ENCODE peak calls at places on chromosomes 4 and X, in nine cellular contexts. D, E, N, F, C, Q, O, L and Z are unnamed samples.
A peak's percentile ranks its signal among the peaks of the same experiment; 100 is the strongest.

GRCh38 chr4:6354626-6355025 is 85.0 kb downstream of the WFS1 start:
- DNase-seq in D (no peak), E (no peak), N (no peak), F (no peak), C (no peak), Q (no peak), O (no peak), L (no peak), Z (no peak)

GRCh38 chr4:73822389-73822788 is 14.1 kb upstream of the CXCL6 start:
- DNase-seq in D (no peak), E (no peak), N (no peak), F (no peak), C (peak; percentile 41), Q (no peak), O (no peak), L (no peak), Z (peak; percentile 34)

GRCh38 chr4:165199722-165200121 is 7.6 kb upstream of the KLHL2 start:
- DNase-seq in D (no peak), E (peak; percentile 56), N (peak; percentile 25), F (no peak), C (peak; percentile 87), Q (no peak), O (no peak), L (no peak), Z (peak; percentile 63)

GRCh38 chr4:28508649-28509048 is 1648.0 kb downstream of the STIM2 start:
- DNase-seq in D (no peak), E (no peak), N (no peak), F (no peak), C (no peak), Q (no peak), O (no peak), L (no peak), Z (no peak)

GRCh38 chrX:70166601-70167590 is 10.4 kb upstream of the DGAT2L6 start:
- DNase-seq in D (no peak), E (peak; percentile 37), N (peak; percentile 81), F (no peak), C (peak; percentile 78), Q (no peak), O (no peak), L (peak; percentile 71), Z (peak; percentile 55)

GRCh38 chr4:54661686-54662085 is 3.9 kb downstream of the KIT start:
- DNase-seq in D (no peak), E (peak; percentile 66), N (peak; percentile 97), F (no peak), C (peak; percentile 69), Q (no peak), O (no peak), L (peak; percentile 85), Z (peak; percentile 77)

GRCh38 chr4:95516528-95517011 is 32.2 kb downstream of the UNC5C start:
- DNase-seq in D (no peak), E (no peak), N (no peak), F (no peak), C (no peak), Q (no peak), O (no peak), L (peak; percentile 13), Z (no peak)

GRCh38 chrX:3268804-3269203 is 77.6 kb downstream of the MXRA5 start:
- DNase-seq in D (no peak), E (no peak), N (peak; percentile 81), F (no peak), C (peak; percentile 61), Q (no peak), O (no peak), L (no peak), Z (peak; percentile 12)

GRCh38 chr4:72602396-72602795 is 33.4 kb upstream of the ADAMTS3 start:
- DNase-seq in D (no peak), E (no peak), N (no peak), F (no peak), C (no peak), Q (no peak), O (no peak), L (no peak), Z (peak; percentile 10)

GRCh38 chr4:73676881-73677323 is 56.7 kb upstream of the RASSF6 start:
- DNase-seq in D (no peak), E (peak; percentile 28), N (no peak), F (no peak), C (peak; percentile 58), Q (no peak), O (no peak), L (peak; percentile 70), Z (peak; percentile 85)

GRCh38 chr4:128249787-128250668 is 37.6 kb downstream of the PGRMC2 start:
- DNase-seq in D (no peak), E (no peak), N (no peak), F (no peak), C (no peak), Q (no peak), O (no peak), L (no peak), Z (no peak)

GRCh38 chr4:92047209-92047877 is 256.4 kb upstream of the GRID2 start:
- DNase-seq in D (no peak), E (peak; percentile 28), N (no peak), F (no peak), C (peak; percentile 54), Q (no peak), O (no peak), L (peak; percentile 63), Z (no peak)

GRCh38 chr4:14539246-14539645 is 463.0 kb upstream of the CPEB2 start:
- DNase-seq in D (no peak), E (no peak), N (no peak), F (no peak), C (no peak), Q (no peak), O (no peak), L (no peak), Z (no peak)

GRCh38 chrX:103716967-103717366 is 6.3 kb downstream of the TMEM31 start:
- DNase-seq in D (no peak), E (peak; percentile 59), N (peak; percentile 60), F (no peak), C (peak; percentile 89), Q (no peak), O (no peak), L (peak; percentile 87), Z (peak; percentile 28)

GRCh38 chr4:158209825-158210807 is at the start of gene TMEM144:
- DNase-seq in D (peak; percentile 76), E (peak; percentile 53), N (peak; percentile 79), F (peak; percentile 6), C (peak; percentile 93), Q (peak; percentile 90), O (peak; percentile 40), L (peak; percentile 94), Z (peak; percentile 85)

GRCh38 chrX:29699214-29699613 is 516.1 kb upstream of the MAGEB2 start:
- DNase-seq in D (no peak), E (no peak), N (no peak), F (no peak), C (no peak), Q (no peak), O (no peak), L (no peak), Z (no peak)

GRCh38 chrX:13376857-13377441 is 57.1 kb upstream of the ATXN3L start:
- DNase-seq in D (no peak), E (peak; percentile 96), N (peak; percentile 81), F (no peak), C (peak; percentile 98), Q (no peak), O (no peak), L (peak; percentile 96), Z (peak; percentile 6)

GRCh38 chr4:95537967-95538485 is 10.7 kb downstream of the UNC5C start:
- DNase-seq in D (no peak), E (no peak), N (no peak), F (no peak), C (no peak), Q (no peak), O (no peak), L (no peak), Z (no peak)

GRCh38 chr4:82842593-82842992 is 44.0 kb upstream of the SCD5 start:
- DNase-seq in D (no peak), E (peak; percentile 8), N (peak; percentile 18), F (no peak), C (no peak), Q (no peak), O (no peak), L (peak; percentile 58), Z (peak; percentile 5)
- TF ChIP-seq CTCF in D (no peak), E (peak; percentile 59), N (peak; percentile 68), F (no peak), C (peak; percentile 20), Q (no peak), O (peak; percentile 7), L (peak; percentile 67), Z (peak; percentile 25)

DNA sequence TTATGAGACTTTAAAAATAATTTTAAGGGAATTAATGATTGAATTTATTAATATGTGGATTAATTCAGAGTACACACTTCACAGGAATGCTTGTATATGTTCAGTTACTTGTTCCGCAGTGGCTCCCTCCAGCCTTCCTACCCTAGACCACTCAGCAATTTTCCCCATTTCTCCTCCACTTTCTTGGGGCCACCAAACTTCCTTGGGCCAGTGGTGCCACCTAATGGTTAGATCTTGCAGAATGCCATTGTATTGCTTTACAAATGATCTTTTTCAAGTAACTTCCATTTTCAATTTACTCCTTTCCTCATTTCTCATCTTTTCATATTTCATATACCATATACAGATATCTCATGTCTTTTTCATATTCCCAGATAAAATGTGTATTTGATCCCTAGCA is 3.6 kb upstream of the RNF175 start:
- DNase-seq in D (no peak), E (no peak), N (no peak), F (no peak), C (no peak), Q (no peak), O (no peak), L (no peak), Z (peak; percentile 14)
- TF ChIP-seq CTCF in D (peak; percentile 35), E (peak; percentile 23), N (peak; percentile 51), F (no peak), C (no peak), Q (no peak), O (peak; percentile 35), L (peak; percentile 38), Z (peak; percentile 32)

GRCh38 chr4:68324509-68325262 is 25.2 kb downstream of the YTHDC1 start:
- DNase-seq in D (no peak), E (no peak), N (no peak), F (no peak), C (no peak), Q (no peak), O (no peak), L (no peak), Z (no peak)

GRCh38 chr4:68316193-68316969 is 33.5 kb downstream of the YTHDC1 start:
- DNase-seq in D (no peak), E (no peak), N (no peak), F (no peak), C (no peak), Q (no peak), O (no peak), L (no peak), Z (no peak)

GRCh38 chr4:68319040-68319439 is 30.9 kb downstream of the YTHDC1 start:
- DNase-seq in D (no peak), E (no peak), N (no peak), F (no peak), C (no peak), Q (no peak), O (no peak), L (no peak), Z (no peak)
- TF ChIP-seq CTCF in D (no peak), E (no peak), N (no peak), F (no peak), C (no peak), Q (no peak), O (no peak), L (no peak), Z (no peak)

DNA sequence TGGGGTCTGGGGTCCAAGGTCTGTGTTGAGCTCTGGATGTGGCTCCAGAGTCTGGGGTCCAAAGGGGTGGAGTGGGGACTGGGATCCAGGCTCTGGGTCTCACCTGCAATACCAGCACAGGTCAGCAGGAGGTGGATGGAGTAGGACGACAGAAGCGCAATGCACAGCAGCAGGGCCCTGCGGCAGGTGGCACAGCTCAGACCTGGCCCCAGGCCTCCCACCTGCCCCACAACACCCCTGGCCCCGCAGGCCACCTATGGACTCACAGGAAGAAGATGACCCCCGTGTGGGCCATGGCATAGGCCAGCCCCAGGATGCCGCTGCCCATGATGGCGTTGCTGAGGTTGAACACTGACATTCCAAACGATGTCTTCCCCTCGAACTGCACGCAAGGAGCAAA is 3.4 kb downstream of the SLC38A5 start:
- DNase-seq in D (no peak), E (no peak), N (no peak), F (no peak), C (no peak), Q (no peak), O (no peak), L (no peak), Z (no peak)
- TF ChIP-seq CTCF in D (peak; percentile 14), E (peak; percentile 14), N (peak; percentile 23), F (no peak), C (peak; percentile 16), Q (no peak), O (peak; percentile 35), L (peak; percentile 32), Z (no peak)